ENCODE peak calls at places on chromosomes 5 and 9, in four cellular contexts. M is heart left ventricle; T is A549; V is CD8-positive, alpha-beta T cell. Z is an unnamed sample.

GRCh38 chr5:108101105-108101504 is 280.8 kb downstream of the FBXL17 start:
- DNase-seq in M (no peak), T (no peak), V (no peak), Z (no peak)

GRCh38 chr5:16518606-16519005 is 53.0 kb upstream of the ZNF622 start:
- DNase-seq in M (no peak), T (no peak), V (no peak), Z (no peak)

GRCh38 chr9:101029300-101030021 is 934 bp downstream of the PLPPR1 start:
- DNase-seq in M (no peak), T (no peak), V (no peak), Z (no peak)

GRCh38 chr5:172659909-172660628 is 19.0 kb downstream of the NEURL1B start:
- DNase-seq in M (peak; percentile 90), T (peak; percentile 45), V (no peak), Z (peak; percentile 60)

GRCh38 chr9:70205366-70206020 is 53.3 kb upstream of the SMC5 start:
- DNase-seq in M (no peak), T (no peak), V (no peak), Z (no peak)

GRCh38 chr5:176779537-176779936 is 30.8 kb upstream of the UNC5A start:
- DNase-seq in M (no peak), T (no peak), V (no peak), Z (no peak)

GRCh38 chr5:115432691-115433090 is 111.9 kb downstream of the FEM1C start:
- DNase-seq in M (no peak), T (no peak), V (no peak), Z (no peak)

GRCh38 chr5:2381070-2381469 is 370.4 kb downstream of the IRX2 start:
- DNase-seq in M (no peak), T (no peak), V (no peak), Z (no peak)

GRCh38 chr5:61010759-61011460 is 65.9 kb downstream of the NDUFAF2 start:
- DNase-seq in M (no peak), T (peak; percentile 40), V (no peak), Z (no peak)

GRCh38 chr5:64292611-64293215 is 127.1 kb downstream of the RNF180 start:
- DNase-seq in M (no peak), T (no peak), V (no peak), Z (no peak)

GRCh38 chr5:103260951-103261350 is 2.4 kb downstream of the MACIR start:
- DNase-seq in M (no peak), T (no peak), V (no peak), Z (no peak)

GRCh38 chr9:105065119-105066088 is 137.4 kb upstream of the ABCA1 start:
- DNase-seq in M (no peak), T (peak; percentile 54), V (no peak), Z (no peak)

GRCh38 chr9:3719286-3719685 is 193.5 kb upstream of the RFX3 start:
- DNase-seq in M (no peak), T (no peak), V (no peak), Z (no peak)

GRCh38 chr5:168339151-168340140 is 48.0 kb downstream of the WWC1 start:
- DNase-seq in M (no peak), T (no peak), V (no peak), Z (no peak)

GRCh38 chr5:139733698-139734491 is 61.7 kb upstream of the PSD2 start:
- DNase-seq in M (no peak), T (no peak), V (no peak), Z (no peak)

GRCh38 chr9:136317695-136318094 is 9.6 kb upstream of the GPSM1 start:
- DNase-seq in M (no peak), T (no peak), V (no peak), Z (no peak)

GRCh38 chr5:107553063-107553676 is 117.6 kb downstream of the EFNA5 start:
- DNase-seq in M (no peak), T (peak; percentile 60), V (no peak), Z (no peak)

GRCh38 chr9:107390319-107390718 is 99.2 kb downstream of the KLF4 start:
- DNase-seq in M (no peak), T (no peak), V (no peak), Z (no peak)

GRCh38 chr9:93509084-93509483 is 55.7 kb upstream of the FAM120AOS start:
- DNase-seq in M (no peak), T (no peak), V (no peak), Z (no peak)

GRCh38 chr9:95249986-95250385 is 67.5 kb downstream of the FANCC start:
- DNase-seq in M (no peak), T (no peak), V (no peak), Z (no peak)

GRCh38 chr9:94881023-94881422 is 154.5 kb downstream of the AOPEP start:
- DNase-seq in M (no peak), T (no peak), V (no peak), Z (no peak)

GRCh38 chr5:137847699-137848098 is 20.0 kb upstream of the MYOT start:
- DNase-seq in M (no peak), T (no peak), V (no peak), Z (no peak)

GRCh38 chr9:91536211-91536691 is 112.6 kb upstream of the NFIL3 start:
- DNase-seq in M (no peak), T (peak; percentile 72), V (no peak), Z (no peak)

GRCh38 chr5:157253547-157253946 is 12.4 kb upstream of the CYFIP2 start:
- DNase-seq in M (no peak), T (peak; percentile 45), V (no peak), Z (peak; percentile 55)

GRCh38 chr5:111122398-111122797 is 30.2 kb downstream of the WDR36 start:
- DNase-seq in M (no peak), T (no peak), V (no peak), Z (no peak)

GRCh38 chr5:74865799-74866652 is at the start of gene FAM169A:
- DNase-seq in M (no peak), T (peak; percentile 62), V (peak; percentile 52), Z (no peak)

GRCh38 chr9:126614088-126614454 is 343 bp downstream of the LMX1B start:
- DNase-seq in M (no peak), T (peak; percentile 40), V (no peak), Z (no peak)

GRCh38 chr5:109143001-109143400 is 266.8 kb downstream of the PJA2 start:
- DNase-seq in M (no peak), T (no peak), V (no peak), Z (no peak)

GRCh38 chr5:41817625-41818301 is 52.5 kb downstream of the OXCT1 start:
- DNase-seq in M (no peak), T (no peak), V (no peak), Z (no peak)

GRCh38 chr5:61658592-61659008 is 326.5 kb downstream of the ZSWIM6 start:
- DNase-seq in M (peak; percentile 82), T (peak; percentile 79), V (peak; percentile 79), Z (peak; percentile 87)

GRCh38 chr5:94347130-94347529 is 271.3 kb downstream of the KIAA0825 start:
- DNase-seq in M (peak; percentile 44), T (no peak), V (no peak), Z (no peak)

GRCh38 chr5:163473613-163474243 is 13.3 kb downstream of the HMMR start:
- DNase-seq in M (no peak), T (no peak), V (no peak), Z (no peak)

GRCh38 chr9:98345011-98345410 is 89.6 kb upstream of the TBC1D2 start:
- DNase-seq in M (no peak), T (no peak), V (no peak), Z (no peak)

GRCh38 chr5:151684690-151685361 is 1.9 kb downstream of the SPARC start:
- DNase-seq in M (peak; percentile 62), T (peak; percentile 74), V (no peak), Z (peak; percentile 46)

GRCh38 chr9:18149457-18150011 is 324.4 kb upstream of the ADAMTSL1 start:
- DNase-seq in M (no peak), T (no peak), V (no peak), Z (no peak)
- TF ChIP-seq CTCF in M (no peak), T (no peak), V (no peak), Z (no peak)

GRCh38 chr5:145975001-145975360 is 38.6 kb downstream of the SH3RF2 start:
- DNase-seq in M (no peak), T (no peak), V (no peak), Z (no peak)

GRCh38 chr5:145978171-145978570 is 41.8 kb downstream of the SH3RF2 start:
- DNase-seq in M (no peak), T (peak; percentile 14), V (no peak), Z (no peak)

GRCh38 chr5:145978672-145979071 is 42.3 kb downstream of the SH3RF2 start:
- DNase-seq in M (peak; percentile 36), T (peak; percentile 10), V (no peak), Z (no peak)

GRCh38 chr5:145975361-145976066 is 39.1 kb downstream of the SH3RF2 start:
- DNase-seq in M (no peak), T (peak; percentile 80), V (no peak), Z (no peak)

DNA sequence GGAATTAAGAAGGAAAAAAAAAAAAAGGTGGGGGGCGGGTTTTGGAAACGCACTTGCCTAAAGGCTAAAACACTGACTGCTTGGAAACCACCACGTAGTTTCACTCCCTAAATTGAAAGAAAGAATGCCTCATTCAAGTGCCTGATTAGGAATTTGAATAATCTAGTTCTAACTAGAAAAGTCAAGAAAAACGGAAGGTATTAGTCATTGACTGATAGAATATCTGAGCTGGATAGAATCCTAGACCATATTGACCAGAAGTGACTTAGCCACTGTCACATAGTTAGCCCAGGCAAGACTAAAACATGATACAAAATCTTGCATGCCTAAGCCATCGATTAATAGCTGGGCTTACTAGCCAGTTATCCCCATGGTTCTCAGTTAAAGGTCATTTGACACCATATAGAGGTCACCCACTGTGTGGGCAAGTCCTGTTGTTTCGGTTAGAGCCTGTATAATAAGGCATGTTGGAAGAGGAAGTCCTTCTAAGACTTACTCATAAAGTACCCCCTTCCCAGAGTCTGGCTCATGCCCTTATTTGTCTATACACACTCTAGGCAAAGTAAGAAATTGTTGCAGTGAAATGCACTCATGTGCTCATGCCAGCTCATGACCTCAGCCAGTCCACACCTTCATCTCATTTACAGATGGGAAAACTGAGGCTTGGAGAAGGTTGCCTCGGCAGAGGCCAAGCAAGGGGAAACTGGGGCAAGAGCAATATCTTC is 40.2 kb downstream of the SH3RF2 start:
- DNase-seq in M (no peak), T (peak; percentile 44), V (no peak), Z (peak; percentile 32)
- H3K27ac ChIP-seq in M (no peak overlapping the region), T (peak overlapping the region; percentile 85), V (no peak overlapping the region), Z (no peak overlapping the region)

DNA sequence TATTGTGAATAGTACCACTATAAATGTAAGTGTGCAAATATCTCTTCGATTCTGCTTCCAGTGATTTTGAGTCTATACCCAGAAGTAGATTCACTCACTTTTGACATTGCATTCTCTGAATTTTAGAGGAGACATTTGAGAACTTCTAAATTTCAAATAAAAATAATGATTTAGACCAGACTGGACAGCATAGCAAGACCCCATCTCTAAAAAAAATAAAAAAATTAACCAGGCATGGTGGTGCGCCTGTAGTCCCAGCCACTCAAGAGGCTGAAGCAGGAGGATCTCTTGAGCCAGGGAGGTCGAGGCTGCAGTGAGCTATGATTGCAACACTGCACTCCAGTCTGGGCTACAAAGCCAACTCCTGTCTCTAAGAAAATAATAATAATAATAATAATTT is 1.9 kb upstream of the GFI1B start:
- DNase-seq in M (no peak), T (no peak), V (no peak), Z (no peak)
- TF ChIP-seq CTCF in M (no peak), T (no peak), V (no peak), Z (no peak)

GRCh38 chr5:39670391-39670790 is 245.6 kb upstream of the DAB2 start:
- DNase-seq in M (no peak), T (no peak), V (no peak), Z (no peak)

GRCh38 chr5:39675676-39676075 is 250.9 kb upstream of the DAB2 start:
- DNase-seq in M (no peak), T (no peak), V (no peak), Z (no peak)

GRCh38 chr5:39671421-39672110 is 246.8 kb upstream of the DAB2 start:
- DNase-seq in M (no peak), T (no peak), V (no peak), Z (no peak)

GRCh38 chr5:39670955-39671354 is 246.2 kb upstream of the DAB2 start:
- DNase-seq in M (no peak), T (no peak), V (no peak), Z (no peak)

GRCh38 chr5:39674209-39675082 is 249.7 kb upstream of the DAB2 start:
- DNase-seq in M (no peak), T (no peak), V (no peak), Z (no peak)
- H3K27ac ChIP-seq in M (no peak overlapping the region), T (no peak overlapping the region), V (no peak overlapping the region), Z (no peak overlapping the region)

Z was measured in lung.